ENCODE peak calls at places on chromosomes 16 and 17, in five cellular contexts. One of them, this sample, is unnamed.

GRCh38 chr17:69141802-69142472 is at the start of gene ABCA6:
- DNase-seq in epithelial cell of esophagus: peak; percentile 36
- DNase-seq in bronchial epithelial cell: peak; percentile 27
- DNase-seq in IMR-90: no peak
- DNase-seq in transverse colon: no peak
- DNase-seq in this sample: no peak

GRCh38 chr17:66775262-66775661 is 59.7 kb upstream of the CACNG5 start:
- DNase-seq in bronchial epithelial cell: no peak
- DNase-seq in IMR-90: no peak
- DNase-seq in epithelial cell of esophagus: no peak
- DNase-seq in transverse colon: no peak
- DNase-seq in this sample: no peak

GRCh38 chr17:67633751-67634191 is 84.0 kb upstream of the NOL11 start:
- DNase-seq in bronchial epithelial cell: no peak
- DNase-seq in IMR-90: peak; percentile 41
- DNase-seq in epithelial cell of esophagus: no peak
- DNase-seq in transverse colon: no peak
- DNase-seq in this sample: no peak

GRCh38 chr17:47775181-47775580 is 42.1 kb downstream of the TBX21 start:
- DNase-seq in bronchial epithelial cell: peak; percentile 58
- DNase-seq in IMR-90: no peak
- DNase-seq in transverse colon: no peak
- DNase-seq in epithelial cell of esophagus: peak; percentile 24
- DNase-seq in this sample: no peak

GRCh38 chr17:77645441-77646430 is 312.8 kb upstream of the TNRC6C start:
- DNase-seq in transverse colon: no peak
- DNase-seq in IMR-90: no peak
- DNase-seq in bronchial epithelial cell: no peak
- DNase-seq in epithelial cell of esophagus: no peak
- DNase-seq in this sample: no peak

GRCh38 chr16:4498546-4499195 is 22.5 kb downstream of the HMOX2 start:
- DNase-seq in IMR-90: no peak
- DNase-seq in bronchial epithelial cell: peak; percentile 74
- DNase-seq in epithelial cell of esophagus: peak; percentile 75
- DNase-seq in transverse colon: no peak
- DNase-seq in this sample: peak; percentile 76

GRCh38 chr17:32491371-32492280 is 4.8 kb downstream of the CDK5R1 start:
- DNase-seq in bronchial epithelial cell: peak; percentile 12
- DNase-seq in transverse colon: no peak
- DNase-seq in epithelial cell of esophagus: no peak
- DNase-seq in IMR-90: no peak
- DNase-seq in this sample: no peak

GRCh38 chr16:30775381-30776099 is 11.5 kb downstream of the ZNF629 start:
- DNase-seq in transverse colon: peak; percentile 83
- DNase-seq in epithelial cell of esophagus: peak; percentile 73
- DNase-seq in IMR-90: peak; percentile 76
- DNase-seq in bronchial epithelial cell: peak; percentile 70
- DNase-seq in this sample: no peak

GRCh38 chr16:5044011-5044540 is 10.3 kb upstream of the NAGPA start:
- DNase-seq in IMR-90: no peak
- DNase-seq in bronchial epithelial cell: no peak
- DNase-seq in transverse colon: no peak
- DNase-seq in epithelial cell of esophagus: no peak
- DNase-seq in this sample: no peak

GRCh38 chr16:50567651-50568050 is 19.5 kb downstream of the NKD1 start:
- DNase-seq in IMR-90: no peak
- DNase-seq in epithelial cell of esophagus: no peak
- DNase-seq in transverse colon: no peak
- DNase-seq in bronchial epithelial cell: no peak
- DNase-seq in this sample: no peak

GRCh38 chr16:9225527-9226316 is 134.3 kb downstream of the HAPSTR1 start:
- DNase-seq in IMR-90: no peak
- DNase-seq in transverse colon: no peak
- DNase-seq in bronchial epithelial cell: no peak
- DNase-seq in epithelial cell of esophagus: no peak
- DNase-seq in this sample: no peak

GRCh38 chr16:66161942-66162341 is 204.5 kb upstream of the CDH5 start:
- DNase-seq in epithelial cell of esophagus: no peak
- DNase-seq in bronchial epithelial cell: no peak
- DNase-seq in transverse colon: no peak
- DNase-seq in IMR-90: no peak
- DNase-seq in this sample: no peak

GRCh38 chr17:76657505-76658386 is 14.2 kb upstream of the ST6GALNAC1 start:
- DNase-seq in epithelial cell of esophagus: no peak
- DNase-seq in transverse colon: peak; percentile 34
- DNase-seq in bronchial epithelial cell: no peak
- DNase-seq in IMR-90: no peak
- DNase-seq in this sample: no peak

GRCh38 chr17:73650147-73650546 is 5.9 kb upstream of the SDK2 start:
- DNase-seq in transverse colon: peak; percentile 52
- DNase-seq in bronchial epithelial cell: no peak
- DNase-seq in IMR-90: no peak
- DNase-seq in epithelial cell of esophagus: peak; percentile 35
- DNase-seq in this sample: no peak

GRCh38 chr17:43530303-43531081 is 15.6 kb downstream of the ETV4 start:
- DNase-seq in bronchial epithelial cell: peak; percentile 26
- DNase-seq in epithelial cell of esophagus: peak; percentile 33
- DNase-seq in IMR-90: peak; percentile 93
- DNase-seq in transverse colon: no peak
- DNase-seq in this sample: no peak

GRCh38 chr17:32127156-32127897 is 15.0 kb upstream of the RHOT1 start:
- DNase-seq in transverse colon: peak; percentile 89
- DNase-seq in IMR-90: peak; percentile 54
- DNase-seq in bronchial epithelial cell: peak; percentile 62
- DNase-seq in epithelial cell of esophagus: peak; percentile 83
- DNase-seq in this sample: no peak

GRCh38 chr16:65200857-65201256 is 79.0 kb upstream of the CDH11 start:
- DNase-seq in epithelial cell of esophagus: peak; percentile 58
- DNase-seq in transverse colon: no peak
- DNase-seq in bronchial epithelial cell: peak; percentile 44
- DNase-seq in IMR-90: peak; percentile 30
- DNase-seq in this sample: no peak

GRCh38 chr16:30896203-30896889 is at the start of gene CTF1:
- DNase-seq in IMR-90: peak; percentile 89
- DNase-seq in transverse colon: peak; percentile 62
- DNase-seq in bronchial epithelial cell: peak; percentile 65
- DNase-seq in epithelial cell of esophagus: peak; percentile 76
- DNase-seq in this sample: no peak

GRCh38 chr17:39923836-39924690 is 3.3 kb downstream of the ORMDL3 start:
- DNase-seq in epithelial cell of esophagus: no peak
- DNase-seq in transverse colon: no peak
- DNase-seq in bronchial epithelial cell: no peak
- DNase-seq in IMR-90: peak; percentile 49
- DNase-seq in this sample: no peak

GRCh38 chr17:63116967-63117366 is 150.9 kb downstream of the TANC2 start:
- DNase-seq in epithelial cell of esophagus: peak; percentile 90
- DNase-seq in bronchial epithelial cell: peak; percentile 60
- DNase-seq in transverse colon: no peak
- DNase-seq in IMR-90: peak; percentile 77
- DNase-seq in this sample: peak; percentile 7

GRCh38 chr16:86200722-86201121 is 301.8 kb downstream of the IRF8 start:
- DNase-seq in epithelial cell of esophagus: no peak
- DNase-seq in bronchial epithelial cell: no peak
- DNase-seq in transverse colon: no peak
- DNase-seq in IMR-90: peak; percentile 37
- DNase-seq in this sample: no peak

GRCh38 chr16:87694441-87695125 is 71.2 kb downstream of the KLHDC4 start:
- DNase-seq in epithelial cell of esophagus: no peak
- DNase-seq in transverse colon: no peak
- DNase-seq in IMR-90: no peak
- DNase-seq in bronchial epithelial cell: no peak
- DNase-seq in this sample: no peak

GRCh38 chr16:46843898-46844642 is 13.1 kb upstream of the C16orf87 start:
- DNase-seq in bronchial epithelial cell: no peak
- DNase-seq in transverse colon: no peak
- DNase-seq in epithelial cell of esophagus: no peak
- DNase-seq in IMR-90: no peak
- DNase-seq in this sample: no peak

GRCh38 chr17:7133424-7133823 is 18.8 kb upstream of the ASGR2 start:
- DNase-seq in epithelial cell of esophagus: no peak
- DNase-seq in bronchial epithelial cell: no peak
- DNase-seq in IMR-90: no peak
- DNase-seq in transverse colon: peak; percentile 32
- DNase-seq in this sample: no peak

GRCh38 chr17:35780876-35781409 is 14.5 kb downstream of the MMP28 start:
- DNase-seq in transverse colon: no peak
- DNase-seq in IMR-90: no peak
- DNase-seq in bronchial epithelial cell: no peak
- DNase-seq in epithelial cell of esophagus: no peak
- DNase-seq in this sample: no peak

GRCh38 chr17:33039874-33040273 is 48.2 kb downstream of the SPACA3 start:
- DNase-seq in epithelial cell of esophagus: peak; percentile 88
- DNase-seq in transverse colon: no peak
- DNase-seq in IMR-90: peak; percentile 78
- DNase-seq in bronchial epithelial cell: peak; percentile 88
- DNase-seq in this sample: no peak

GRCh38 chr16:50326835-50327465 is 41.8 kb downstream of the BRD7 start:
- DNase-seq in transverse colon: no peak
- DNase-seq in bronchial epithelial cell: peak; percentile 44
- DNase-seq in IMR-90: peak; percentile 36
- DNase-seq in epithelial cell of esophagus: peak; percentile 61
- DNase-seq in this sample: no peak

GRCh38 chr16:14649816-14650215 is 17.1 kb downstream of the BFAR start:
- DNase-seq in transverse colon: no peak
- DNase-seq in IMR-90: no peak
- DNase-seq in bronchial epithelial cell: no peak
- DNase-seq in epithelial cell of esophagus: no peak
- DNase-seq in this sample: no peak

GRCh38 chr17:47763913-47764582 is 31.0 kb downstream of the TBX21 start:
- DNase-seq in bronchial epithelial cell: peak; percentile 45
- DNase-seq in epithelial cell of esophagus: peak; percentile 61
- DNase-seq in IMR-90: peak; percentile 22
- DNase-seq in transverse colon: no peak
- DNase-seq in this sample: no peak

GRCh38 chr17:44759096-44759915 is 518 bp downstream of the ADAM11 start:
- DNase-seq in transverse colon: no peak
- DNase-seq in IMR-90: no peak
- DNase-seq in epithelial cell of esophagus: no peak
- DNase-seq in bronchial epithelial cell: no peak
- DNase-seq in this sample: no peak

GRCh38 chr17:79220715-79221291 is 146.2 kb downstream of the ENGASE start:
- DNase-seq in IMR-90: no peak
- DNase-seq in epithelial cell of esophagus: peak; percentile 46
- DNase-seq in bronchial epithelial cell: peak; percentile 28
- DNase-seq in transverse colon: no peak
- DNase-seq in this sample: no peak

GRCh38 chr17:45361451-45361850 is 44.6 kb upstream of the MAP3K14 start:
- DNase-seq in bronchial epithelial cell: no peak
- DNase-seq in epithelial cell of esophagus: no peak
- DNase-seq in IMR-90: no peak
- DNase-seq in transverse colon: no peak
- DNase-seq in this sample: no peak

GRCh38 chr17:27622914-27623313 is 8.1 kb upstream of the LGALS9 start:
- DNase-seq in bronchial epithelial cell: no peak
- DNase-seq in IMR-90: no peak
- DNase-seq in epithelial cell of esophagus: no peak
- DNase-seq in transverse colon: no peak
- DNase-seq in this sample: no peak

GRCh38 chr17:27624555-27624954 is 6.4 kb upstream of the LGALS9 start:
- DNase-seq in bronchial epithelial cell: no peak
- DNase-seq in transverse colon: no peak
- DNase-seq in epithelial cell of esophagus: no peak
- DNase-seq in IMR-90: no peak
- DNase-seq in this sample: no peak

GRCh38 chr17:27621557-27621956 is 9.4 kb upstream of the LGALS9 start:
- DNase-seq in epithelial cell of esophagus: no peak
- DNase-seq in bronchial epithelial cell: no peak
- DNase-seq in IMR-90: no peak
- DNase-seq in transverse colon: no peak
- DNase-seq in this sample: no peak

GRCh38 chr17:27622160-27622559 is 8.8 kb upstream of the LGALS9 start:
- DNase-seq in bronchial epithelial cell: no peak
- DNase-seq in IMR-90: no peak
- DNase-seq in transverse colon: no peak
- DNase-seq in epithelial cell of esophagus: no peak
- DNase-seq in this sample: no peak

DNA sequence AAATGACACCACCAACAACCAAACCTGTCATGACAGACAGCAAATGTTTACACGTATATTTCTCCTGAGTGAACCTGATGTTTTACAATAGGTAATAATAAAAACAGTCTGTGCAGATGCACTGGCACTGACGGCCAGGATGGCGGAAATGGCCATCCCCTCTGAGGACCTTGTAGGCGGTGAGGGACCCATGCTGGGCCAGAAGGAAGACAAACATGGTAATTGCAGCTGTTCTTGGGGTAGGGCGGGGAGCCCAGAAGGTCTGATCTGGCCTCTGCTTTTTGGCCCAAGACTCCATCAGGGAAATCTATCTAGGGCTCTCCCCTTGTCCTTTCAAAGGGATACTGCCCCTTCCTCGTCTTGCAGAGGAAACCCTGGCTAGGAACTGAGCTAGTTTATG is 7.4 kb upstream of the LGALS9 start:
- DNase-seq in epithelial cell of esophagus: no peak
- DNase-seq in bronchial epithelial cell: no peak
- DNase-seq in transverse colon: no peak
- DNase-seq in IMR-90: no peak
- DNase-seq in this sample: no peak
- H3K4me3 ChIP-seq in epithelial cell of esophagus: no peak overlapping the region
- H3K4me3 ChIP-seq in bronchial epithelial cell: no peak overlapping the region
- H3K4me3 ChIP-seq in transverse colon: no peak overlapping the region
- H3K4me3 ChIP-seq in IMR-90: no peak overlapping the region
- H3K4me3 ChIP-seq in this sample: no peak overlapping the region

GRCh38 chr16:72961115-72961832 is 86.7 kb downstream of the ZFHX3 start:
- DNase-seq in bronchial epithelial cell: no peak
- DNase-seq in IMR-90: peak; percentile 30
- DNase-seq in epithelial cell of esophagus: no peak
- DNase-seq in transverse colon: no peak
- DNase-seq in this sample: no peak
- TF ChIP-seq CTCF in bronchial epithelial cell: peak; percentile 14
- TF ChIP-seq CTCF in IMR-90: peak; percentile 58
- TF ChIP-seq CTCF in epithelial cell of esophagus: peak; percentile 26
- TF ChIP-seq CTCF in transverse colon: peak; percentile 18
- TF ChIP-seq CTCF in this sample: peak; percentile 62

DNA sequence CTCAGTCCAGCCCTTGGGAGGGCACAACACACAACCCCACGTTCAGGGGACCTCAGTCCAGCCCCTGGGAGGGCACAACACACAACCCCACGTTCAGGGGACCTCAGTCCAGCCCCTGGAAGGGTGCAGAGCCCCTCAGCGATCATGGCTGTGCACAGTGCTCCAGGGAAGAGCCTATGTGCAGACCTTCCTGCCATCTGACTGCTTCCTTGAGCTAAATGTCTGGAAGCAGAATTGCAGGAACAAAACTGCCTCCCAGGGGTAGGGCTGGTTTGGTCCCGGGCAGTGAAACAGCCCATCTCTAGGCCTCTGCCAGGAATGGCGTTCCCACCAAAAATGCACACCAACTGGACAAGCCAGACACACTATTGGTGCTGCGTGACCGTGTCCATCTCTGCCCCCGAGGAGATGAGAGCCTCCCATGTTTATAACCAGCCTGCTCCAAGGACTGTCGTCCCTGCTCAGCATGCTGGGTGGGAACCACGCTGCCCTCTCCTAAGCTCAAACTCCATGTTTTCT is 44.0 kb downstream of the ZNF276 start:
- DNase-seq in IMR-90: no peak
- DNase-seq in transverse colon: no peak
- DNase-seq in epithelial cell of esophagus: no peak
- DNase-seq in bronchial epithelial cell: no peak
- DNase-seq in this sample: no peak
- H3K4me3 ChIP-seq in IMR-90: no peak overlapping the region
- H3K4me3 ChIP-seq in transverse colon: no peak overlapping the region
- H3K4me3 ChIP-seq in epithelial cell of esophagus: no peak overlapping the region
- H3K4me3 ChIP-seq in bronchial epithelial cell: no peak overlapping the region
- H3K4me3 ChIP-seq in this sample: no peak overlapping the region

GRCh38 chr16:1763521-1764511 is 7.5 kb downstream of the NME3 start:
- DNase-seq in transverse colon: no peak
- DNase-seq in IMR-90: no peak
- DNase-seq in bronchial epithelial cell: no peak
- DNase-seq in epithelial cell of esophagus: peak; percentile 41
- DNase-seq in this sample: no peak
- TF ChIP-seq CTCF in transverse colon: no peak
- TF ChIP-seq CTCF in IMR-90: peak; percentile 27
- TF ChIP-seq CTCF in bronchial epithelial cell: peak; percentile 66
- TF ChIP-seq CTCF in epithelial cell of esophagus: no peak
- TF ChIP-seq CTCF in this sample: peak; percentile 35

This sample was measured in epithelial cell of proximal tubule.